ENCODE peak calls at places on chromosomes 6 and 20, in ten cellular contexts. One of them, this sample, is unnamed.

GRCh38 chr20:62274332-62275262 is 28.2 kb upstream of the ADRM1 start:
- DNase-seq in HT-29: no peak
- DNase-seq in left ventricle myocardium inferior: no peak
- DNase-seq in H54: no peak
- DNase-seq in D341Med: no peak
- DNase-seq in SIG-M5: no peak
- DNase-seq in HFFc6: no peak
- DNase-seq in AG04450: no peak
- DNase-seq in T-helper 17 cell: no peak
- DNase-seq in HTR-8/SVneo: no peak
- DNase-seq in this sample: no peak

GRCh38 chr6:37456126-37456525 is 23.1 kb downstream of the CMTR1 start:
- DNase-seq in HTR-8/SVneo: no peak
- DNase-seq in AG04450: peak
- DNase-seq in HT-29: no peak
- DNase-seq in D341Med: no peak
- DNase-seq in left ventricle myocardium inferior: no peak
- DNase-seq in T-helper 17 cell: no peak
- DNase-seq in HFFc6: peak
- DNase-seq in H54: peak
- DNase-seq in SIG-M5: no peak
- DNase-seq in this sample: peak

GRCh38 chr6:54419885-54420284 is 111.6 kb downstream of the TINAG start:
- DNase-seq in HFFc6: peak
- DNase-seq in AG04450: peak
- DNase-seq in HTR-8/SVneo: peak
- DNase-seq in D341Med: no peak
- DNase-seq in HT-29: no peak
- DNase-seq in left ventricle myocardium inferior: no peak
- DNase-seq in T-helper 17 cell: no peak
- DNase-seq in H54: peak
- DNase-seq in SIG-M5: no peak
- DNase-seq in this sample: peak

GRCh38 chr20:6767536-6768227 is at the start of gene BMP2:
- DNase-seq in H54: no peak
- DNase-seq in left ventricle myocardium inferior: peak
- DNase-seq in D341Med: peak
- DNase-seq in HFFc6: no peak
- DNase-seq in T-helper 17 cell: no peak
- DNase-seq in SIG-M5: no peak
- DNase-seq in AG04450: no peak
- DNase-seq in HTR-8/SVneo: no peak
- DNase-seq in HT-29: peak
- DNase-seq in this sample: no peak

GRCh38 chr6:90414352-90414751 is 117.7 kb upstream of the BACH2 start:
- DNase-seq in left ventricle myocardium inferior: no peak
- DNase-seq in D341Med: no peak
- DNase-seq in HTR-8/SVneo: no peak
- DNase-seq in AG04450: no peak
- DNase-seq in H54: no peak
- DNase-seq in T-helper 17 cell: no peak
- DNase-seq in HT-29: no peak
- DNase-seq in HFFc6: no peak
- DNase-seq in SIG-M5: no peak
- DNase-seq in this sample: no peak

GRCh38 chr6:63573899-63574553 is 1.7 kb downstream of the LOC128125822 start:
- DNase-seq in HFFc6: peak
- DNase-seq in left ventricle myocardium inferior: no peak
- DNase-seq in T-helper 17 cell: no peak
- DNase-seq in HT-29: peak
- DNase-seq in AG04450: no peak
- DNase-seq in SIG-M5: no peak
- DNase-seq in HTR-8/SVneo: no peak
- DNase-seq in H54: no peak
- DNase-seq in D341Med: peak
- DNase-seq in this sample: peak

GRCh38 chr6:110528051-110528929 is 51.9 kb upstream of the SLC22A16 start:
- DNase-seq in D341Med: peak
- DNase-seq in T-helper 17 cell: no peak
- DNase-seq in left ventricle myocardium inferior: no peak
- DNase-seq in HTR-8/SVneo: peak
- DNase-seq in H54: peak
- DNase-seq in HT-29: peak
- DNase-seq in HFFc6: peak
- DNase-seq in AG04450: no peak
- DNase-seq in SIG-M5: no peak
- DNase-seq in this sample: peak

GRCh38 chr20:57080796-57081195 is 185.6 kb downstream of the BMP7 start:
- DNase-seq in left ventricle myocardium inferior: no peak
- DNase-seq in AG04450: no peak
- DNase-seq in T-helper 17 cell: no peak
- DNase-seq in HT-29: no peak
- DNase-seq in H54: no peak
- DNase-seq in HTR-8/SVneo: peak
- DNase-seq in SIG-M5: no peak
- DNase-seq in HFFc6: peak
- DNase-seq in D341Med: no peak
- DNase-seq in this sample: peak

GRCh38 chr20:15248618-15249395 is 911.4 kb upstream of the FLRT3 start:
- DNase-seq in H54: no peak
- DNase-seq in T-helper 17 cell: no peak
- DNase-seq in left ventricle myocardium inferior: no peak
- DNase-seq in HT-29: no peak
- DNase-seq in SIG-M5: no peak
- DNase-seq in HFFc6: no peak
- DNase-seq in D341Med: no peak
- DNase-seq in AG04450: no peak
- DNase-seq in HTR-8/SVneo: no peak
- DNase-seq in this sample: no peak

GRCh38 chr6:145633981-145634627 is 101.2 kb downstream of the EPM2A start:
- DNase-seq in SIG-M5: no peak
- DNase-seq in HT-29: peak
- DNase-seq in T-helper 17 cell: peak
- DNase-seq in D341Med: peak
- DNase-seq in H54: peak
- DNase-seq in HTR-8/SVneo: peak
- DNase-seq in AG04450: peak
- DNase-seq in left ventricle myocardium inferior: peak
- DNase-seq in HFFc6: peak
- DNase-seq in this sample: peak

GRCh38 chr6:439681-440167 is 48.2 kb downstream of the IRF4 start:
- DNase-seq in HT-29: no peak
- DNase-seq in D341Med: no peak
- DNase-seq in AG04450: no peak
- DNase-seq in HTR-8/SVneo: no peak
- DNase-seq in HFFc6: no peak
- DNase-seq in left ventricle myocardium inferior: no peak
- DNase-seq in H54: no peak
- DNase-seq in SIG-M5: no peak
- DNase-seq in T-helper 17 cell: no peak
- DNase-seq in this sample: no peak

GRCh38 chr6:1636272-1636825 is 26.6 kb downstream of the FOXC1 start:
- DNase-seq in HT-29: no peak
- DNase-seq in SIG-M5: no peak
- DNase-seq in AG04450: no peak
- DNase-seq in HFFc6: no peak
- DNase-seq in T-helper 17 cell: no peak
- DNase-seq in H54: no peak
- DNase-seq in HTR-8/SVneo: no peak
- DNase-seq in D341Med: no peak
- DNase-seq in left ventricle myocardium inferior: no peak
- DNase-seq in this sample: no peak

GRCh38 chr20:63490416-63490815 is 8.5 kb downstream of the EEF1A2 start:
- DNase-seq in HTR-8/SVneo: no peak
- DNase-seq in H54: no peak
- DNase-seq in HFFc6: no peak
- DNase-seq in SIG-M5: no peak
- DNase-seq in HT-29: no peak
- DNase-seq in T-helper 17 cell: no peak
- DNase-seq in left ventricle myocardium inferior: peak
- DNase-seq in AG04450: no peak
- DNase-seq in D341Med: peak
- DNase-seq in this sample: no peak

GRCh38 chr6:111752476-111752875 is 120.8 kb downstream of the FYN start:
- DNase-seq in left ventricle myocardium inferior: no peak
- DNase-seq in H54: no peak
- DNase-seq in SIG-M5: no peak
- DNase-seq in HFFc6: no peak
- DNase-seq in T-helper 17 cell: no peak
- DNase-seq in HT-29: no peak
- DNase-seq in HTR-8/SVneo: no peak
- DNase-seq in AG04450: no peak
- DNase-seq in D341Med: no peak
- DNase-seq in this sample: no peak

GRCh38 chr20:17281478-17281877 is 54.6 kb downstream of the PCSK2 start:
- DNase-seq in HT-29: peak
- DNase-seq in HTR-8/SVneo: no peak
- DNase-seq in T-helper 17 cell: no peak
- DNase-seq in H54: no peak
- DNase-seq in left ventricle myocardium inferior: no peak
- DNase-seq in AG04450: no peak
- DNase-seq in D341Med: peak
- DNase-seq in SIG-M5: no peak
- DNase-seq in HFFc6: no peak
- DNase-seq in this sample: no peak

GRCh38 chr20:17571153-17571527 is 1.3 kb downstream of the DSTN start:
- DNase-seq in HT-29: peak
- DNase-seq in AG04450: no peak
- DNase-seq in HTR-8/SVneo: no peak
- DNase-seq in T-helper 17 cell: no peak
- DNase-seq in left ventricle myocardium inferior: no peak
- DNase-seq in SIG-M5: no peak
- DNase-seq in HFFc6: no peak
- DNase-seq in D341Med: no peak
- DNase-seq in H54: no peak
- DNase-seq in this sample: no peak

GRCh38 chr20:22227301-22227700 is 357.1 kb downstream of the FOXA2 start:
- DNase-seq in T-helper 17 cell: no peak
- DNase-seq in H54: no peak
- DNase-seq in HTR-8/SVneo: no peak
- DNase-seq in HT-29: no peak
- DNase-seq in D341Med: no peak
- DNase-seq in left ventricle myocardium inferior: no peak
- DNase-seq in SIG-M5: no peak
- DNase-seq in HFFc6: no peak
- DNase-seq in AG04450: no peak
- DNase-seq in this sample: no peak

GRCh38 chr6:90350689-90351554 is 54.3 kb upstream of the BACH2 start:
- DNase-seq in T-helper 17 cell: no peak
- DNase-seq in D341Med: no peak
- DNase-seq in HTR-8/SVneo: no peak
- DNase-seq in left ventricle myocardium inferior: no peak
- DNase-seq in AG04450: no peak
- DNase-seq in SIG-M5: peak
- DNase-seq in H54: no peak
- DNase-seq in HT-29: no peak
- DNase-seq in HFFc6: no peak
- DNase-seq in this sample: no peak

GRCh38 chr20:14142171-14142570 is 146.9 kb downstream of the MACROD2 start:
- DNase-seq in HT-29: peak
- DNase-seq in H54: no peak
- DNase-seq in HFFc6: no peak
- DNase-seq in D341Med: peak
- DNase-seq in HTR-8/SVneo: peak
- DNase-seq in left ventricle myocardium inferior: no peak
- DNase-seq in AG04450: peak
- DNase-seq in SIG-M5: no peak
- DNase-seq in T-helper 17 cell: no peak
- DNase-seq in this sample: peak

GRCh38 chr6:152110878-152111820 is 303.7 kb downstream of the ESR1 start:
- DNase-seq in D341Med: no peak
- DNase-seq in HT-29: no peak
- DNase-seq in SIG-M5: no peak
- DNase-seq in H54: no peak
- DNase-seq in HFFc6: peak
- DNase-seq in T-helper 17 cell: no peak
- DNase-seq in left ventricle myocardium inferior: peak
- DNase-seq in AG04450: no peak
- DNase-seq in HTR-8/SVneo: no peak
- DNase-seq in this sample: no peak

This sample was measured in HS-5.